ENCODE peak calls at places on chromosome 19, in eight cellular contexts. U is stimulated activated CD4-positive, alpha-beta T cell treated with anti-CD3 and anti-CD28 coated beads, Interleukin-2, amount 100 ng/mL, for 48 hours; J is body of pancreas; P is AG09309; B is GDM1; V is CD8-positive, alpha-beta memory T cell; Y is psoas muscle; S is GM13976. I is an unnamed sample.

GRCh38 chr19:19142347-19142746 is 4.1 kb upstream of the TMEM161A start:
- DNase-seq in U (no peak), J (no peak), P (no peak), B (no peak), V (no peak), Y (no peak), S (no peak), I (no peak)

GRCh38 chr19:48770734-48771472 is 15.6 kb downstream of the FGF21 start:
- DNase-seq in U (no peak), J (no peak), P (no peak), B (no peak), V (no peak), Y (no peak), S (no peak), I (no peak)

GRCh38 chr19:17946965-17947784 is 14.4 kb downstream of the CCDC124 start:
- DNase-seq in U (no peak), J (peak), P (no peak), B (no peak), V (no peak), Y (no peak), S (peak), I (no peak)

GRCh38 chr19:34556500-34556899 is 74.9 kb downstream of the WTIP start:
- DNase-seq in U (peak), J (peak), P (peak), B (no peak), V (no peak), Y (no peak), S (no peak), I (peak)

GRCh38 chr19:29737461-29738000 is 22.5 kb upstream of the C19orf12 start:
- DNase-seq in U (no peak), J (no peak), P (no peak), B (no peak), V (no peak), Y (no peak), S (no peak), I (no peak)

GRCh38 chr19:42467437-42467760 is 24.7 kb upstream of the CXCL17 start:
- DNase-seq in U (no peak), J (no peak), P (no peak), B (no peak), V (no peak), Y (no peak), S (no peak), I (no peak)

GRCh38 chr19:29714953-29715694 is at the start of gene C19orf12:
- DNase-seq in U (peak), J (peak), P (no peak), B (peak), V (peak), Y (peak), S (peak), I (peak)

GRCh38 chr19:30733826-30734550 is 361.8 kb downstream of the ZNF536 start:
- DNase-seq in U (no peak), J (no peak), P (no peak), B (no peak), V (no peak), Y (no peak), S (no peak), I (no peak)

GRCh38 chr19:57907394-57907793 is 9.0 kb downstream of the ZNF417 start:
- DNase-seq in U (no peak), J (no peak), P (no peak), B (no peak), V (no peak), Y (no peak), S (no peak), I (no peak)

GRCh38 chr19:57348136-57348535 is 2.9 kb upstream of the ZNF304 start:
- DNase-seq in U (no peak), J (no peak), P (peak), B (no peak), V (no peak), Y (no peak), S (no peak), I (no peak)

GRCh38 chr19:35549174-35549788 is 3.9 kb downstream of the TMEM147 start:
- DNase-seq in U (peak), J (peak), P (peak), B (peak), V (peak), Y (no peak), S (peak), I (peak)

GRCh38 chr19:15810335-15810734 is 5.1 kb downstream of the OR10H1 start:
- DNase-seq in U (no peak), J (peak), P (no peak), B (no peak), V (no peak), Y (no peak), S (no peak), I (no peak)

GRCh38 chr19:55376381-55376933 is at the start of gene TMEM190:
- DNase-seq in U (no peak), J (no peak), P (no peak), B (no peak), V (no peak), Y (no peak), S (no peak), I (no peak)

GRCh38 chr19:43570174-43570791 is 5.0 kb downstream of the XRCC1 start:
- DNase-seq in U (no peak), J (no peak), P (no peak), B (no peak), V (no peak), Y (no peak), S (no peak), I (no peak)

GRCh38 chr19:49374665-49375434 is 11.2 kb downstream of the DKKL1 start:
- DNase-seq in U (no peak), J (no peak), P (no peak), B (no peak), V (no peak), Y (no peak), S (no peak), I (no peak)

GRCh38 chr19:46716013-46716671 is 772 bp downstream of the PRKD2 start:
- DNase-seq in U (peak), J (peak), P (no peak), B (no peak), V (no peak), Y (no peak), S (no peak), I (no peak)

GRCh38 chr19:28242317-28242927 is 970.5 kb downstream of the UQCRFS1 start:
- DNase-seq in U (peak), J (peak), P (no peak), B (no peak), V (no peak), Y (no peak), S (peak), I (peak)

GRCh38 chr19:44723299-44723951 is 24.5 kb downstream of the CEACAM16 start:
- DNase-seq in U (no peak), J (no peak), P (no peak), B (no peak), V (no peak), Y (no peak), S (peak), I (peak)

GRCh38 chr19:46824887-46825730 is 25.5 kb downstream of the AP2S1 start:
- DNase-seq in U (no peak), J (no peak), P (no peak), B (no peak), V (no peak), Y (no peak), S (peak), I (peak)

GRCh38 chr19:39146686-39147450 is 21.3 kb downstream of the PAK4 start:
- DNase-seq in U (no peak), J (no peak), P (no peak), B (no peak), V (no peak), Y (no peak), S (no peak), I (no peak)

GRCh38 chr19:21141787-21142464 is at the start of gene ZNF431:
- DNase-seq in U (peak), J (peak), P (peak), B (peak), V (peak), Y (peak), S (peak), I (peak)

GRCh38 chr19:39166571-39167391 is 30.0 kb upstream of the NCCRP1 start:
- DNase-seq in U (no peak), J (peak), P (no peak), B (no peak), V (no peak), Y (no peak), S (no peak), I (no peak)

GRCh38 chr19:1027953-1028902 is 1.8 kb downstream of the CNN2 start:
- DNase-seq in U (no peak), J (peak), P (peak), B (no peak), V (peak), Y (peak), S (peak), I (peak)

GRCh38 chr19:35937345-35938281 is 1.4 kb downstream of the LRFN3 start:
- DNase-seq in U (no peak), J (peak), P (no peak), B (no peak), V (no peak), Y (no peak), S (no peak), I (no peak)

GRCh38 chr19:12789098-12789903 is 2.0 kb upstream of the JUNB start:
- DNase-seq in U (no peak), J (no peak), P (no peak), B (no peak), V (no peak), Y (no peak), S (no peak), I (no peak)

GRCh38 chr19:3692141-3693029 is 7.9 kb downstream of the PIP5K1C start:
- DNase-seq in U (peak), J (no peak), P (no peak), B (no peak), V (peak), Y (no peak), S (no peak), I (no peak)

GRCh38 chr19:16897572-16898056 is 8.8 kb downstream of the F2RL3 start:
- DNase-seq in U (no peak), J (peak), P (no peak), B (no peak), V (no peak), Y (peak), S (no peak), I (no peak)

GRCh38 chr19:42422092-42422575 is 5.1 kb downstream of the LIPE start:
- DNase-seq in U (no peak), J (no peak), P (no peak), B (no peak), V (no peak), Y (no peak), S (no peak), I (no peak)

GRCh38 chr19:49766938-49767315 is at the start of gene AP2A1:
- DNase-seq in U (no peak), J (no peak), P (no peak), B (no peak), V (no peak), Y (no peak), S (no peak), I (no peak)

GRCh38 chr19:40249781-40250180 is 23.3 kb upstream of the CCNP start:
- DNase-seq in U (no peak), J (no peak), P (no peak), B (no peak), V (no peak), Y (no peak), S (no peak), I (no peak)